ENCODE peak calls at places on chromosomes 4 and X, in six cellular contexts. K, C, W, J, T and E are unnamed samples.

GRCh38 chrX:9257718-9258117 is 207.1 kb upstream of the TBL1X start:
- DNase-seq in K (no peak), C (no peak), W (no peak), J (no peak), T (no peak), E (no peak)

GRCh38 chrX:20421275-20421674 is 154.6 kb upstream of the RPS6KA3 start:
- DNase-seq in K (no peak), C (no peak), W (no peak), J (no peak), T (no peak), E (no peak)

GRCh38 chrX:135893294-135893817 is at the start of the genes CT45A10 and SAGE1:
- DNase-seq in K (no peak), C (no peak), W (no peak), J (no peak), T (no peak), E (no peak)

GRCh38 chrX:41412261-41413167 is 34.6 kb upstream of the NYX start:
- DNase-seq in K (no peak), C (no peak), W (no peak), J (no peak), T (no peak), E (no peak)

GRCh38 chr4:186587416-186588018 is 32.1 kb upstream of the MTNR1A start:
- DNase-seq in K (peak; percentile 78), C (peak; percentile 36), W (peak; percentile 58), J (peak; percentile 8), T (peak; percentile 38), E (peak; percentile 16)

GRCh38 chrX:137072396-137072795 is 38.6 kb upstream of the GPR101 start:
- DNase-seq in K (no peak), C (no peak), W (peak; percentile 32), J (no peak), T (no peak), E (no peak)

GRCh38 chrX:13898084-13898483 is 81.2 kb upstream of the GPM6B start:
- DNase-seq in K (peak; percentile 90), C (no peak), W (peak; percentile 72), J (no peak), T (peak; percentile 52), E (peak; percentile 67)

GRCh38 chr4:178090640-178091411 is 648.6 kb upstream of the AGA start:
- DNase-seq in K (no peak), C (no peak), W (no peak), J (no peak), T (no peak), E (no peak)

GRCh38 chrX:150360331-150360730 is 2.8 kb upstream of the MAMLD1 start:
- DNase-seq in K (no peak), C (no peak), W (no peak), J (no peak), T (no peak), E (no peak)

GRCh38 chr4:138243369-138243768 is 1.2 kb upstream of the SLC7A11 start:
- DNase-seq in K (no peak), C (no peak), W (no peak), J (no peak), T (no peak), E (no peak)

GRCh38 chrX:52923781-52924241 is 26.7 kb downstream of the FAM156B start:
- DNase-seq in K (peak; percentile 69), C (no peak), W (peak; percentile 52), J (no peak), T (no peak), E (no peak)

GRCh38 chrX:136639506-136640176 is 8.3 kb upstream of the CD40LG start:
- DNase-seq in K (peak; percentile 5), C (no peak), W (peak; percentile 56), J (peak; percentile 17), T (no peak), E (no peak)

GRCh38 chr4:177726111-177726510 is 283.9 kb upstream of the AGA start:
- DNase-seq in K (peak; percentile 0), C (no peak), W (no peak), J (no peak), T (no peak), E (no peak)

GRCh38 chr4:8914461-8915171 is 43.0 kb upstream of the HMX1 start:
- DNase-seq in K (no peak), C (no peak), W (no peak), J (no peak), T (no peak), E (no peak)

GRCh38 chr4:2587215-2587823 is 50.9 kb downstream of the FAM193A start:
- DNase-seq in K (no peak), C (no peak), W (no peak), J (no peak), T (no peak), E (no peak)

GRCh38 chrX:13892856-13893255 is 76.0 kb upstream of the GPM6B start:
- DNase-seq in K (peak; percentile 77), C (no peak), W (no peak), J (no peak), T (no peak), E (no peak)

GRCh38 chr4:47466061-47466785 is 2.7 kb upstream of the COMMD8 start:
- DNase-seq in K (no peak), C (no peak), W (no peak), J (no peak), T (no peak), E (no peak)

GRCh38 chr4:3465698-3466671 is 2.9 kb downstream of the DOK7 start:
- DNase-seq in K (no peak), C (no peak), W (no peak), J (no peak), T (no peak), E (no peak)

GRCh38 chr4:89878611-89879010 is 16.0 kb upstream of the MMRN1 start:
- DNase-seq in K (no peak), C (no peak), W (no peak), J (no peak), T (no peak), E (no peak)

GRCh38 chrX:70769659-70770232 is 138.8 kb downstream of the TEX11 start:
- DNase-seq in K (peak; percentile 19), C (no peak), W (peak; percentile 12), J (no peak), T (no peak), E (peak; percentile 0)